ENCODE peak calls at places on chromosomes 2 and 18, in six cellular contexts. T, L, U, N, E and Y are unnamed samples.
A peak's percentile ranks its signal among the peaks of the same experiment; 100 is the strongest.

GRCh38 chr2:170928036-170928823 is 823 bp upstream of the GORASP2 start:
- DNase-seq in T (no peak), L (peak; percentile 29), U (no peak), N (no peak), E (no peak), Y (peak; percentile 28)

GRCh38 chr18:48928787-48929186 is 22.0 kb downstream of the SMAD7 start:
- DNase-seq in T (peak; percentile 68), L (no peak), U (no peak), N (peak; percentile 75), E (no peak), Y (peak; percentile 92)

GRCh38 chr2:113700186-113700841 is 56.1 kb downstream of the SLC35F5 start:
- DNase-seq in T (peak; percentile 48), L (peak; percentile 22), U (peak; percentile 20), N (no peak), E (peak; percentile 40), Y (peak; percentile 90)

GRCh38 chr2:241813806-241814570 is 5.0 kb downstream of the NEU4 start:
- DNase-seq in T (no peak), L (peak; percentile 12), U (no peak), N (no peak), E (no peak), Y (no peak)

GRCh38 chr18:65363006-65363405 is 387.8 kb upstream of the CDH7 start:
- DNase-seq in T (no peak), L (no peak), U (no peak), N (no peak), E (no peak), Y (no peak)

GRCh38 chr2:200810967-200811335 is 759 bp upstream of the BZW1 start:
- DNase-seq in T (no peak), L (no peak), U (no peak), N (no peak), E (no peak), Y (no peak)

GRCh38 chr18:2083691-2084090 is 487.6 kb downstream of the METTL4 start:
- DNase-seq in T (no peak), L (no peak), U (peak; percentile 12), N (no peak), E (no peak), Y (peak; percentile 14)

GRCh38 chr2:116776556-116776955 is 1037.9 kb upstream of the DDX18 start:
- DNase-seq in T (no peak), L (no peak), U (no peak), N (no peak), E (no peak), Y (no peak)

GRCh38 chr2:232367016-232367415 is 11.5 kb upstream of the ALPP start:
- DNase-seq in T (no peak), L (no peak), U (no peak), N (no peak), E (no peak), Y (no peak)

GRCh38 chr2:50492452-50492851 is 539.5 kb downstream of the NRXN1 start:
- DNase-seq in T (no peak), L (peak; percentile 26), U (peak; percentile 73), N (peak; percentile 39), E (peak; percentile 15), Y (peak; percentile 72)

GRCh38 chr2:100730290-100730868 is 89.6 kb upstream of the NPAS2 start:
- DNase-seq in T (peak; percentile 61), L (peak; percentile 71), U (peak; percentile 61), N (peak; percentile 74), E (peak; percentile 55), Y (peak; percentile 41)

GRCh38 chr18:10086458-10086857 is 172.6 kb downstream of the VAPA start:
- DNase-seq in T (no peak), L (no peak), U (no peak), N (no peak), E (no peak), Y (no peak)

GRCh38 chr2:159622966-159623365 is 6.6 kb upstream of the BAZ2B start:
- DNase-seq in T (no peak), L (no peak), U (no peak), N (no peak), E (no peak), Y (no peak)

DNA sequence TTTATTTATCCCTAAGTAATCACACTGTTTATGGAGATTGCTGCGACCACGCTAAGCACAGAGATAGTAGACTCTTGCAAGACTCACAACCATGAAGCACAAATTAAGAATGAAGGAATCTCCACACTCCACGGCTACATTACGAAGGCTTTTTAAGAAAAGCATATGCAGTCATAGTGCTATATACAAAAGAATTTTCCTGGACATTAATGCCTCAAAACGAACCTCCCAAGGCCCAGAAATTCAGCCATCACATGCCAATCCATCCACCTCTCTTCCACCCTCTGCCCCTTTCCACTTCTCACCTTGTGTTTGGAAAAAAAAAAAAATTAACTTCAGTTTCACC is 186.7 kb downstream of the TCF4 start:
- DNase-seq in T (no peak), L (no peak), U (no peak), N (no peak), E (no peak), Y (no peak)
- H3K4me3 ChIP-seq in T (peak overlapping the region; percentile 55), L (no peak overlapping the region), U (no peak overlapping the region), N (peak overlapping the region; percentile 28), E (peak overlapping the region; percentile 37), Y (no peak overlapping the region)

GRCh38 chr2:239928457-239929350 is 96.4 kb downstream of the NDUFA10 start:
- DNase-seq in T (peak; percentile 13), L (peak; percentile 13), U (no peak), N (peak; percentile 23), E (no peak), Y (no peak)
- TF ChIP-seq CTCF in T (no peak), L (no peak), U (no peak), N (no peak), E (no peak), Y (no peak)

GRCh38 chr2:223052710-223053261 is 796 bp downstream of the KCNE4 start:
- DNase-seq in T (no peak), L (no peak), U (no peak), N (no peak), E (no peak), Y (no peak)

GRCh38 chr2:223051580-223052375 is at the start of gene KCNE4:
- DNase-seq in T (no peak), L (no peak), U (no peak), N (peak; percentile 56), E (no peak), Y (no peak)

GRCh38 chr2:223055140-223055539 is 3.1 kb downstream of the KCNE4 start:
- DNase-seq in T (no peak), L (no peak), U (no peak), N (no peak), E (peak; percentile 51), Y (no peak)

GRCh38 chr2:223054193-223054781 is 2.3 kb downstream of the KCNE4 start:
- DNase-seq in T (peak; percentile 75), L (peak; percentile 49), U (no peak), N (no peak), E (peak; percentile 77), Y (no peak)

GRCh38 chr2:223053431-223054192 is 1.6 kb downstream of the KCNE4 start:
- DNase-seq in T (no peak), L (no peak), U (no peak), N (no peak), E (no peak), Y (no peak)
- H3K4me3 ChIP-seq in T (peak overlapping the region; percentile 67), L (no peak overlapping the region), U (no peak overlapping the region), N (peak overlapping the region; percentile 45), E (peak overlapping the region; percentile 51), Y (no peak overlapping the region)

GRCh38 chr2:222797308-222797707 is 63.5 kb upstream of the ACSL3 start:
- DNase-seq in T (no peak), L (no peak), U (no peak), N (no peak), E (no peak), Y (no peak)
- TF ChIP-seq CTCF in T (peak; percentile 53), L (peak; percentile 30), U (peak; percentile 48), N (peak; percentile 29), E (no peak), Y (peak; percentile 41)

DNA sequence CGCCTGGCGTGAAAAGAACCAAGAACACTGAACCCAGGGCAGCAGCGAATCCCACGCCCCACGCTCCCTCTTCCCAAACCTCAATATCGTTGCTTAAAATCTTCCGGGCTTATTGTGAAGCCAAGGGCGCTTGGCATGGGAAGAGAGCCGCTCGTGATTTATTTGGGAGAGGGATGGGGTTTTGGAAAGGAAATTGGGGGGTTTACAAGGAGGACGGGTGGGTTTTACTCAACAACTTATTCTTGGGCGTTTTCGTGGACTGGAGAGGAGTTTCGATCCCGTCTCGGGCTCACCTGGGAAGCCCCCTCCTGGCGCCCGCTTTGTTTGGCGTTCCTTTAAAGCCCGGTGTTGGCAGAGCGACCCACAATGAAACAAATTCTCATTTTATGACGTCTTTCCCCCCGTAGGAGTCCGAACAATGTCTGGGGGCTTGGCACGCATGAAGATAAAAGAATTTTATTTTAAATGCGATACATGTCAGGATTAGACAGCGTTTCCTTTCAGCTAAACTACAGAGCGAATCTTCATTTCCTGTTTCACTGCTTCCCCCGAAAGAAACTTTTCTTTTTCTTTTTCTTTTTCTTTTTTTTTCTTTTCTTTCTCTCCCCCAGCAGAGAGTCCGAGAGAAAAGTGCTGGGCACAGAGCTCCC is 135.3 kb downstream of the INSIG2 start:
- DNase-seq in T (no peak), L (no peak), U (peak; percentile 16), N (no peak), E (no peak), Y (peak; percentile 15)
- H3K4me3 ChIP-seq in T (peak overlapping the region; percentile 62), L (no peak overlapping the region), U (peak overlapping the region; percentile 28), N (peak overlapping the region; percentile 34), E (peak overlapping the region; percentile 37), Y (peak overlapping the region; percentile 67)